ENCODE peak calls at places on chromosomes 6 and 20, in six cellular contexts. One of them, this sample, is unnamed.

GRCh38 chr20:4937422-4938319 is 63.6 kb downstream of the SLC23A2 start:
- DNase-seq in T-cell: no peak
- DNase-seq in hepatic stellate cell: no peak
- DNase-seq in ACHN: no peak
- DNase-seq in fibroblast of the conjunctiva: no peak
- DNase-seq in central memory CD4-positive, alpha-beta T cell: no peak
- DNase-seq in this sample: no peak

GRCh38 chr20:25623225-25623735 is 534 bp downstream of the NANP start:
- DNase-seq in T-cell: no peak
- DNase-seq in hepatic stellate cell: peak
- DNase-seq in ACHN: peak
- DNase-seq in fibroblast of the conjunctiva: no peak
- DNase-seq in central memory CD4-positive, alpha-beta T cell: peak
- DNase-seq in this sample: peak

GRCh38 chr6:11938285-11938890 is 73.7 kb upstream of the HIVEP1 start:
- DNase-seq in T-cell: no peak
- DNase-seq in hepatic stellate cell: no peak
- DNase-seq in ACHN: no peak
- DNase-seq in fibroblast of the conjunctiva: no peak
- DNase-seq in central memory CD4-positive, alpha-beta T cell: no peak
- DNase-seq in this sample: peak

GRCh38 chr6:92790381-92790780 is 629.0 kb downstream of the EPHA7 start:
- DNase-seq in T-cell: no peak
- DNase-seq in hepatic stellate cell: no peak
- DNase-seq in ACHN: no peak
- DNase-seq in fibroblast of the conjunctiva: no peak
- DNase-seq in central memory CD4-positive, alpha-beta T cell: no peak
- DNase-seq in this sample: no peak

GRCh38 chr6:6918216-6918983 is 189.4 kb upstream of the RREB1 start:
- DNase-seq in T-cell: no peak
- DNase-seq in hepatic stellate cell: no peak
- DNase-seq in ACHN: peak
- DNase-seq in fibroblast of the conjunctiva: peak
- DNase-seq in central memory CD4-positive, alpha-beta T cell: no peak
- DNase-seq in this sample: no peak

GRCh38 chr20:33862709-33863403 is 51.7 kb downstream of the CHMP4B start:
- DNase-seq in T-cell: peak
- DNase-seq in hepatic stellate cell: peak
- DNase-seq in ACHN: peak
- DNase-seq in fibroblast of the conjunctiva: peak
- DNase-seq in central memory CD4-positive, alpha-beta T cell: peak
- DNase-seq in this sample: peak

GRCh38 chr6:148711833-148712653 is 34.8 kb upstream of the UST start:
- DNase-seq in T-cell: no peak
- DNase-seq in hepatic stellate cell: peak
- DNase-seq in ACHN: no peak
- DNase-seq in fibroblast of the conjunctiva: no peak
- DNase-seq in central memory CD4-positive, alpha-beta T cell: no peak
- DNase-seq in this sample: no peak

GRCh38 chr6:18016698-18017097 is 29.3 kb upstream of the KIF13A start:
- DNase-seq in T-cell: no peak
- DNase-seq in hepatic stellate cell: no peak
- DNase-seq in ACHN: no peak
- DNase-seq in fibroblast of the conjunctiva: no peak
- DNase-seq in central memory CD4-positive, alpha-beta T cell: no peak
- DNase-seq in this sample: no peak

GRCh38 chr6:72622094-72622540 is 253 bp downstream of the KCNQ5 start:
- DNase-seq in T-cell: no peak
- DNase-seq in hepatic stellate cell: peak
- DNase-seq in ACHN: peak
- DNase-seq in fibroblast of the conjunctiva: no peak
- DNase-seq in central memory CD4-positive, alpha-beta T cell: peak
- DNase-seq in this sample: peak

GRCh38 chr6:137892271-137892708 is 25.2 kb downstream of the TNFAIP3 start:
- DNase-seq in T-cell: no peak
- DNase-seq in hepatic stellate cell: peak
- DNase-seq in ACHN: no peak
- DNase-seq in fibroblast of the conjunctiva: no peak
- DNase-seq in central memory CD4-positive, alpha-beta T cell: no peak
- DNase-seq in this sample: no peak

GRCh38 chr6:34070315-34071110 is 75.4 kb downstream of the GRM4 start:
- DNase-seq in T-cell: no peak
- DNase-seq in hepatic stellate cell: no peak
- DNase-seq in ACHN: no peak
- DNase-seq in fibroblast of the conjunctiva: no peak
- DNase-seq in central memory CD4-positive, alpha-beta T cell: no peak
- DNase-seq in this sample: no peak

GRCh38 chr6:48213076-48213788 is 102.2 kb upstream of the PTCHD4 start:
- DNase-seq in T-cell: no peak
- DNase-seq in hepatic stellate cell: no peak
- DNase-seq in ACHN: no peak
- DNase-seq in fibroblast of the conjunctiva: no peak
- DNase-seq in central memory CD4-positive, alpha-beta T cell: no peak
- DNase-seq in this sample: no peak

GRCh38 chr20:24208652-24209051 is 220.1 kb upstream of the GGTLC1 start:
- DNase-seq in T-cell: no peak
- DNase-seq in hepatic stellate cell: peak
- DNase-seq in ACHN: no peak
- DNase-seq in fibroblast of the conjunctiva: no peak
- DNase-seq in central memory CD4-positive, alpha-beta T cell: no peak
- DNase-seq in this sample: peak

GRCh38 chr6:35972471-35972985 is 51.6 kb upstream of the SRPK1 start:
- DNase-seq in T-cell: no peak
- DNase-seq in hepatic stellate cell: no peak
- DNase-seq in ACHN: peak
- DNase-seq in fibroblast of the conjunctiva: no peak
- DNase-seq in central memory CD4-positive, alpha-beta T cell: no peak
- DNase-seq in this sample: peak

GRCh38 chr6:2881358-2881885 is 21.7 kb downstream of the SERPINB9 start:
- DNase-seq in T-cell: no peak
- DNase-seq in hepatic stellate cell: no peak
- DNase-seq in ACHN: no peak
- DNase-seq in fibroblast of the conjunctiva: no peak
- DNase-seq in central memory CD4-positive, alpha-beta T cell: no peak
- DNase-seq in this sample: no peak

GRCh38 chr6:27280064-27280539 is 32.0 kb downstream of the POM121L2 start:
- DNase-seq in T-cell: no peak
- DNase-seq in hepatic stellate cell: peak
- DNase-seq in ACHN: peak
- DNase-seq in fibroblast of the conjunctiva: no peak
- DNase-seq in central memory CD4-positive, alpha-beta T cell: no peak
- DNase-seq in this sample: no peak

GRCh38 chr20:43529457-43530153 is 22.1 kb downstream of the L3MBTL1 start:
- DNase-seq in T-cell: no peak
- DNase-seq in hepatic stellate cell: no peak
- DNase-seq in ACHN: no peak
- DNase-seq in fibroblast of the conjunctiva: no peak
- DNase-seq in central memory CD4-positive, alpha-beta T cell: no peak
- DNase-seq in this sample: no peak

GRCh38 chr20:3753098-3753497 is 14.5 kb downstream of the ADISSP start:
- DNase-seq in T-cell: peak
- DNase-seq in hepatic stellate cell: peak
- DNase-seq in ACHN: peak
- DNase-seq in fibroblast of the conjunctiva: peak
- DNase-seq in central memory CD4-positive, alpha-beta T cell: peak
- DNase-seq in this sample: peak

GRCh38 chr6:80206758-80207157 is 100.3 kb downstream of the BCKDHB start:
- DNase-seq in T-cell: no peak
- DNase-seq in hepatic stellate cell: no peak
- DNase-seq in ACHN: no peak
- DNase-seq in fibroblast of the conjunctiva: no peak
- DNase-seq in central memory CD4-positive, alpha-beta T cell: no peak
- DNase-seq in this sample: no peak

GRCh38 chr6:69580696-69581095 is 216.1 kb downstream of the LMBRD1 start:
- DNase-seq in T-cell: no peak
- DNase-seq in hepatic stellate cell: no peak
- DNase-seq in ACHN: no peak
- DNase-seq in fibroblast of the conjunctiva: no peak
- DNase-seq in central memory CD4-positive, alpha-beta T cell: no peak
- DNase-seq in this sample: no peak

GRCh38 chr6:34961082-34961481 is 72.0 kb downstream of the ANKS1A start:
- DNase-seq in T-cell: no peak
- DNase-seq in hepatic stellate cell: no peak
- DNase-seq in ACHN: no peak
- DNase-seq in fibroblast of the conjunctiva: no peak
- DNase-seq in central memory CD4-positive, alpha-beta T cell: no peak
- DNase-seq in this sample: no peak

GRCh38 chr6:1657116-1657776 is 47.5 kb downstream of the FOXC1 start:
- DNase-seq in T-cell: no peak
- DNase-seq in hepatic stellate cell: no peak
- DNase-seq in ACHN: peak
- DNase-seq in fibroblast of the conjunctiva: no peak
- DNase-seq in central memory CD4-positive, alpha-beta T cell: no peak
- DNase-seq in this sample: no peak

GRCh38 chr6:37027036-37027720 is 21.7 kb downstream of the FGD2 start:
- DNase-seq in T-cell: no peak
- DNase-seq in hepatic stellate cell: no peak
- DNase-seq in ACHN: no peak
- DNase-seq in fibroblast of the conjunctiva: no peak
- DNase-seq in central memory CD4-positive, alpha-beta T cell: no peak
- DNase-seq in this sample: no peak

GRCh38 chr6:32668226-32668747 is 1.8 kb upstream of the HLA-DQB1 start:
- DNase-seq in T-cell: no peak
- DNase-seq in hepatic stellate cell: no peak
- DNase-seq in ACHN: peak
- DNase-seq in fibroblast of the conjunctiva: no peak
- DNase-seq in central memory CD4-positive, alpha-beta T cell: no peak
- DNase-seq in this sample: peak

GRCh38 chr6:16769986-16770376 is 8.7 kb upstream of the ATXN1 start:
- DNase-seq in T-cell: no peak
- DNase-seq in hepatic stellate cell: no peak
- DNase-seq in ACHN: no peak
- DNase-seq in fibroblast of the conjunctiva: peak
- DNase-seq in central memory CD4-positive, alpha-beta T cell: no peak
- DNase-seq in this sample: no peak

GRCh38 chr20:62539646-62540045 is 63.9 kb upstream of the GATA5 start:
- DNase-seq in T-cell: no peak
- DNase-seq in hepatic stellate cell: no peak
- DNase-seq in ACHN: no peak
- DNase-seq in fibroblast of the conjunctiva: no peak
- DNase-seq in central memory CD4-positive, alpha-beta T cell: no peak
- DNase-seq in this sample: no peak

GRCh38 chr20:44702776-44703175 is 12.4 kb upstream of the CCN5 start:
- DNase-seq in T-cell: no peak
- DNase-seq in hepatic stellate cell: peak
- DNase-seq in ACHN: peak
- DNase-seq in fibroblast of the conjunctiva: peak
- DNase-seq in central memory CD4-positive, alpha-beta T cell: no peak
- DNase-seq in this sample: no peak

GRCh38 chr6:127131275-127131674 is 12.8 kb downstream of the RSPO3 start:
- DNase-seq in T-cell: no peak
- DNase-seq in hepatic stellate cell: no peak
- DNase-seq in ACHN: no peak
- DNase-seq in fibroblast of the conjunctiva: no peak
- DNase-seq in central memory CD4-positive, alpha-beta T cell: no peak
- DNase-seq in this sample: no peak

GRCh38 chr20:63085087-63085861 is 78.5 kb upstream of the BHLHE23 start:
- DNase-seq in T-cell: no peak
- DNase-seq in hepatic stellate cell: no peak
- DNase-seq in ACHN: no peak
- DNase-seq in fibroblast of the conjunctiva: no peak
- DNase-seq in central memory CD4-positive, alpha-beta T cell: no peak
- DNase-seq in this sample: peak

GRCh38 chr6:43509142-43509983 is 783 bp downstream of the LRRC73 start:
- DNase-seq in T-cell: no peak
- DNase-seq in hepatic stellate cell: no peak
- DNase-seq in ACHN: no peak
- DNase-seq in fibroblast of the conjunctiva: no peak
- DNase-seq in central memory CD4-positive, alpha-beta T cell: no peak
- DNase-seq in this sample: peak

GRCh38 chr6:35402136-35402855 is 49.8 kb upstream of the FANCE start:
- DNase-seq in T-cell: no peak
- DNase-seq in hepatic stellate cell: no peak
- DNase-seq in ACHN: peak
- DNase-seq in fibroblast of the conjunctiva: no peak
- DNase-seq in central memory CD4-positive, alpha-beta T cell: no peak
- DNase-seq in this sample: no peak

GRCh38 chr6:25278557-25278913 is 639 bp upstream of the CARMIL1 start:
- DNase-seq in T-cell: no peak
- DNase-seq in hepatic stellate cell: no peak
- DNase-seq in ACHN: no peak
- DNase-seq in fibroblast of the conjunctiva: no peak
- DNase-seq in central memory CD4-positive, alpha-beta T cell: no peak
- DNase-seq in this sample: peak

GRCh38 chr6:75044846-75045245 is 161.0 kb downstream of the COL12A1 start:
- DNase-seq in T-cell: no peak
- DNase-seq in hepatic stellate cell: no peak
- DNase-seq in ACHN: no peak
- DNase-seq in fibroblast of the conjunctiva: no peak
- DNase-seq in central memory CD4-positive, alpha-beta T cell: no peak
- DNase-seq in this sample: no peak

This sample was measured in iPS-NIHi11.